ENCODE peak calls at places on chromosomes 13 and 19, in five cellular contexts. N is right cardiac atrium; I is GM23338; M is CD4-positive, alpha-beta T cell; U is psoas muscle. E is an unnamed sample.

GRCh38 chr13:34435338-34435737 is 506.7 kb upstream of the NBEA start:
- DNase-seq in N (no peak), I (no peak), M (no peak), U (no peak), E (no peak)

GRCh38 chr13:29572575-29572974 is 22.9 kb downstream of the SLC7A1 start:
- DNase-seq in N (no peak), I (no peak), M (no peak), U (no peak), E (no peak)

GRCh38 chr13:35850569-35850968 is 280.6 kb downstream of the DCLK1 start:
- DNase-seq in N (no peak), I (peak), M (no peak), U (no peak), E (no peak)

GRCh38 chr13:26785845-26786630 is 25.5 kb upstream of the GPR12 start:
- DNase-seq in N (peak), I (peak), M (peak), U (peak), E (peak)

GRCh38 chr13:35964764-35965163 is 166.4 kb downstream of the DCLK1 start:
- DNase-seq in N (no peak), I (no peak), M (no peak), U (no peak), E (no peak)

GRCh38 chr19:52734340-52734892 is 428 bp downstream of the ZNF611 start:
- DNase-seq in N (peak), I (peak), M (no peak), U (no peak), E (peak)

GRCh38 chr13:36919206-36919832 is 719 bp downstream of the SMAD9 start:
- DNase-seq in N (peak), I (peak), M (no peak), U (peak), E (peak)

GRCh38 chr19:46916971-46917370 is 56.2 kb downstream of the ARHGAP35 start:
- DNase-seq in N (no peak), I (no peak), M (no peak), U (no peak), E (no peak)

GRCh38 chr13:58476176-58476575 is 844.6 kb downstream of the PCDH17 start:
- DNase-seq in N (no peak), I (peak), M (no peak), U (no peak), E (peak)

GRCh38 chr19:55300821-55301458 is 17.1 kb downstream of the BRSK1 start:
- DNase-seq in N (peak), I (no peak), M (no peak), U (no peak), E (peak)

GRCh38 chr13:71828117-71828516 is 38.9 kb downstream of the DACH1 start:
- DNase-seq in N (no peak), I (no peak), M (no peak), U (no peak), E (no peak)

GRCh38 chr13:100983111-100983510 is 308.5 kb upstream of the TMTC4 start:
- DNase-seq in N (no peak), I (no peak), M (no peak), U (no peak), E (no peak)

GRCh38 chr19:56597696-56598095 is 2.6 kb downstream of the ZNF71 start:
- DNase-seq in N (no peak), I (no peak), M (no peak), U (no peak), E (no peak)

GRCh38 chr13:110470272-110471009 is 91.1 kb downstream of the RAB20 start:
- DNase-seq in N (no peak), I (no peak), M (no peak), U (no peak), E (no peak)

GRCh38 chr19:50332264-50333038 is 3.3 kb upstream of the KCNC3 start:
- DNase-seq in N (no peak), I (peak), M (no peak), U (no peak), E (peak)

GRCh38 chr13:35927554-35927953 is 203.6 kb downstream of the DCLK1 start:
- DNase-seq in N (no peak), I (no peak), M (no peak), U (no peak), E (no peak)

GRCh38 chr13:101111894-101112293 is 304.4 kb downstream of the NALCN start:
- DNase-seq in N (no peak), I (no peak), M (no peak), U (no peak), E (no peak)

GRCh38 chr19:16914421-16914820 is 25.6 kb downstream of the F2RL3 start:
- DNase-seq in N (no peak), I (no peak), M (no peak), U (no peak), E (no peak)

GRCh38 chr13:105087941-105088340 is 1447.5 kb downstream of the EFNB2 start:
- DNase-seq in N (no peak), I (peak), M (no peak), U (no peak), E (no peak)

GRCh38 chr19:2610637-2611482 is 91.6 kb downstream of the GNG7 start:
- DNase-seq in N (peak), I (peak), M (peak), U (peak), E (peak)

GRCh38 chr13:31485183-31485582 is 254.1 kb upstream of the RXFP2 start:
- DNase-seq in N (no peak), I (no peak), M (no peak), U (no peak), E (no peak)

GRCh38 chr13:110565296-110565695 is 3.8 kb upstream of the RAB20 start:
- DNase-seq in N (no peak), I (peak), M (no peak), U (no peak), E (peak)

GRCh38 chr19:39679791-39680168 is 24.1 kb downstream of the LGALS16 start:
- DNase-seq in N (no peak), I (no peak), M (no peak), U (no peak), E (no peak)

GRCh38 chr13:44306401-44307192 is 67.0 kb upstream of the SERP2 start:
- DNase-seq in N (peak), I (peak), M (no peak), U (peak), E (peak)
- H3K27ac ChIP-seq in N (peak), I (no peak), M (no peak), U (peak), E (peak)

DNA sequence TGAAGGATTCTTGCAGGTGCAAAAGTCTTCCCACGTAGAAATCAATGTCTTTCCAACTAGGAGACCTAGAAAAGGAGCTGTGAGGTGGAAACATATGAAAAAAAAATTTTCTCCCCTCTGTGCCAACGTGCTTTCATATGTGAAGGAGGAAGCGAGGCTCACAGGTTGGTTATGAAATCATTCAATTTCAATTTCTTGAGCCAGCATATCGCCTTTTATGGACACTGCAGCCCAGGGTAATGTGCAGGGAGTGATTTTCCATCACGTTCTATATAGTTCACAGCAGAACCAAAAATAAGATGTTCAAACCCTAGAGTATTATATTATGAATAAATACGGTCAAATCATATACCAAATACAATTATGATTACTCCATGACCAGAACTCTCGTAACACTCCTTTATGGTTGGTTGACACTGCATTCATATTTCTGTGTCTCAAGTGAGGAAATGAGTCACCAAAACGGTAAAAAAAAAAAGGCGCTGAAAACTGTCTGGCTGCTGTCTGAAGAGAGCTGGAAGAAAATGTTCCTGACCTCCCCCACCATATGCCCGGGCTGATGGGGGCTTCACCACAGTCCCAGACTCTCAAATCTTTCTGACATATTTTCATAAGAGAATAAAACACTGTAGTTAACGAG is 75.8 kb upstream of the UBAC2 start:
- DNase-seq in N (no peak), I (no peak), M (no peak), U (no peak), E (no peak)
- H3K27ac ChIP-seq in N (no peak), I (no peak), M (no peak), U (no peak), E (no peak)

GRCh38 chr19:29708553-29709439 is 6.3 kb downstream of the C19orf12 start:
- DNase-seq in N (no peak), I (no peak), M (no peak), U (peak), E (no peak)
- H3K27ac ChIP-seq in N (peak), I (no peak), M (no peak), U (peak), E (no peak)

DNA sequence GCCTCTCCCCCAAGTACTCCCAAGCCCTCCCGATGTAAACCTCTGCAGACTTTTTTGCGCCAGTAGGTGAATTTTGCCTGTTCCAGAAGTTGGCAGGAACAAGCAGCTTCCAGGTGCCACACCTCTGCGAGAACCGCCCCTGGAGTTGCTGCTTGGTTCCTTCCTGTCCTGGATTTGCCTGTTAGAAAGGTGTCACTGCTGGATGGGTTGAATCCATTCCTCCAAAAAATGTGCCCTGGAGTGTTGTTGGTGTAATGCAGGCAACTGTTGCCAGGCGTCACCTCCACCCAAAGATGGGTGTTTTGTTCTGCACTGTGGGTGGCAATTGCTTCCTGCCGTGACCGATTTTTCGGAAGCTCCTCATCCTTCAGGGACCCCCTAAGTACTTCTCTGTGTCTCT is 5.7 kb downstream of the PGPEP1 start:
- DNase-seq in N (no peak), I (peak), M (no peak), U (no peak), E (peak)
- H3K27ac ChIP-seq in N (no peak), I (peak), M (no peak), U (no peak), E (peak)

GRCh38 chr13:40578055-40578454 is 88.4 kb downstream of the FOXO1 start:
- DNase-seq in N (no peak), I (no peak), M (no peak), U (no peak), E (no peak)
- H3K27ac ChIP-seq in N (no peak), I (peak), M (no peak), U (no peak), E (no peak)

DNA sequence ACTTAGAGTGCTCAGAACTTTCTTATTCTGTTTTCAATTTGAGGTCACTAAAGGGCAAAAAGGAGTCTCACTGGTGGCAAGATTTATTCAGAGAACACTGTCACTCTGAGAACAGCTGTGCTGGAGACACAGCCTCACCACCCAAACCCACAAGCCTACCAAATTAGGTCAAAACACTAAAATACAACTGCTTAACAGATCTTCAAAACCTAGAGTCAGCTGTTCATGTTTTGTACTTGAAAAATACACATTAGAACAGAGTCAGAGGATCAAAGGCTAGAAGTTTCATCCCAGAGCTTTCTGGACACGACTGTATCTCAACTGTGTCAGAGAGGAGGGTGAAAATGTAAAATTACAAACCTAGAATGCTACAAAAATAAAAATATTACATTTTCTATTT is 89.3 kb downstream of the MIPEP start:
- DNase-seq in N (no peak), I (no peak), M (no peak), U (no peak), E (no peak)
- H3K27ac ChIP-seq in N (no peak), I (no peak), M (no peak), U (peak), E (no peak)